ENCODE peak calls at places on chromosome 13, in four cellular contexts. M, H, Y and Z are unnamed samples.

GRCh38 chr13:19634129-19634740 is 776 bp downstream of the MPHOSPH8 start:
- DNase-seq in M (peak; percentile 32), Y (peak; percentile 18), H (no peak), Z (no peak)

GRCh38 chr13:35470671-35471465 is 5.6 kb downstream of the MAB21L1 start:
- DNase-seq in Y (no peak), H (no peak), M (no peak), Z (peak; percentile 70)

GRCh38 chr13:33205804-33206221 is 79.7 kb downstream of the STARD13 start:
- DNase-seq in H (no peak), Y (no peak), M (no peak), Z (no peak)

GRCh38 chr13:110404321-110404720 is 97.2 kb downstream of the COL4A2 start:
- DNase-seq in M (no peak), H (no peak), Y (no peak), Z (no peak)

GRCh38 chr13:113598481-113598880 is 13.9 kb downstream of the TFDP1 start:
- DNase-seq in Y (no peak), H (no peak), M (no peak), Z (peak; percentile 58)

GRCh38 chr13:113023217-113023597 is 54.2 kb downstream of the MCF2L start:
- DNase-seq in H (no peak), Y (peak; percentile 44), M (no peak), Z (no peak)

GRCh38 chr13:77055158-77055557 is 28.2 kb upstream of the FBXL3 start:
- DNase-seq in M (peak; percentile 49), H (no peak), Y (no peak), Z (no peak)

GRCh38 chr13:114131581-114132418 is 623 bp downstream of the RASA3 start:
- DNase-seq in Y (no peak), H (no peak), M (no peak), Z (peak; percentile 87)

GRCh38 chr13:91017669-91018053 is 329.8 kb upstream of the MIR17HG start:
- DNase-seq in Y (no peak), H (no peak), M (no peak), Z (no peak)

GRCh38 chr13:35979378-35979911 is 151.7 kb downstream of the DCLK1 start:
- DNase-seq in Y (no peak), H (peak; percentile 95), M (no peak), Z (no peak)

GRCh38 chr13:42878721-42879120 is 97.3 kb downstream of the FAM216B start:
- DNase-seq in Y (no peak), H (no peak), M (no peak), Z (no peak)

DNA sequence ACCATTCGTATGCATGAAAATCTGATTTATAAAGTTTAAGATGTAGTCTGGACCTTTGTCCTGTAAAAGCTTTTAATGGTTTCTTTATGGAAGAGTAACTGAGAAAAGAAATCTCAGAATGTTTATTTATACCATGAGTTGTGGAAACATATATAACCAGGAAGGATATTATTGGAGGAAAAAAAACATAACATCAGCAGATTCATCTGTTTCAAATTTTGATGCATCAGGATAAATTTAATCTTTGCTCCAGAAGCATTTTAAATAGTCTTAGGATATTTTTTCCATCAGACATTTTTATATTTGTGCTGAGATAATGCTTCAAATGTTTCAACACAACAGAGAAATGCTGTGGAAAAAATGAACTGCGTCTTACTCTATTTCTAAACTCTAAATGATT is 31.2 kb upstream of the CSNK1A1L start:
- DNase-seq in H (no peak), M (no peak), Y (no peak), Z (no peak)
- H3K4me1 ChIP-seq in H (peaks cover 7% of the 10 kb centered on the region), M (no peaks in the 10 kb centered on the region), Y (no peaks in the 10 kb centered on the region), Z (no peaks in the 10 kb centered on the region)

DNA sequence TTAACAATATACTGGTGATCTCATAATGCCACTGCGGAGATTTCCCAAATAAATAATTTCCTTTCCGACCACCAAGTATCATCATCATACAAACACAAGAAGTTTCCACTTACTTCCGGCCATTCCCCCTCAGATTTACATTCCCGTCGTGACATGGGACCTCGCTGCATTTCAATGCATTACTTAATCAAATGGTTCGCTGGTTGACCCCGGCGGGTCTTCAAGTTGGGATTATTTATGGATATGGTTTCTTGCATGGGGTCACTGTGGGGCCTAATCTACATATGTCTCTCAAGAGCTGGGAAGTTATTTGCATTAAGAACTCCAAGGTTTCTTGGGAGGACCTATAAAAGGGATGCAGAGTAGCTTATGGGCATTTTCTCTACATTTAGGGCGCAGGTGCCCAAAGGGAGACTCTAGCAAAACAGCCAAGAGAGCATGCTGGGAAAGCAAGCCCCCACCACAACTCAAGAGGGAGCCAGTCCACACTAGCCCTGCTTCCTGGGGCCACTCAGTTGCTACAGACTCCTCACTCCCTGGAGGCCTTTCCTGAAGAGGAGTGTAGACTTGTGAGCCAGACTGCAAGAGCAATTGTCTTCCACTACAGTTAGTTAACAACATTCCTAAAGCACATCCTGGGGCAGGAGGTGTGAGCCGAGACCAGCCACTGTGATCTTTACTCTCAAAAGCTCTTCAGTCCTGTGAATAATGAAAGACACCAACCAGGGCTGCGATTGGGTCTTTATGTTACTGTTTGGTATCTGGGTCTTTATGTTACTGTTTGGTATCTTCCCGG is 125.3 kb downstream of the KATNAL1 start:
- DNase-seq in H (no peak), Y (no peak), M (no peak), Z (no peak)
- TF ChIP-seq POLR2AphosphoS5 in H (no peak), Y (no peak), M (no peak), Z (no peak)

GRCh38 chr13:34412817-34413365 is 529.2 kb upstream of the NBEA start:
- DNase-seq in M (no peak), Y (no peak), H (no peak), Z (no peak)

GRCh38 chr13:34414616-34415015 is 527.5 kb upstream of the NBEA start:
- DNase-seq in Y (no peak), H (no peak), M (no peak), Z (no peak)

GRCh38 chr13:34419025-34419424 is 523.0 kb upstream of the NBEA start:
- DNase-seq in H (no peak), M (no peak), Y (no peak), Z (no peak)

GRCh38 chr13:34413538-34414210 is 528.4 kb upstream of the NBEA start:
- DNase-seq in Y (no peak), M (no peak), H (no peak), Z (no peak)

DNA sequence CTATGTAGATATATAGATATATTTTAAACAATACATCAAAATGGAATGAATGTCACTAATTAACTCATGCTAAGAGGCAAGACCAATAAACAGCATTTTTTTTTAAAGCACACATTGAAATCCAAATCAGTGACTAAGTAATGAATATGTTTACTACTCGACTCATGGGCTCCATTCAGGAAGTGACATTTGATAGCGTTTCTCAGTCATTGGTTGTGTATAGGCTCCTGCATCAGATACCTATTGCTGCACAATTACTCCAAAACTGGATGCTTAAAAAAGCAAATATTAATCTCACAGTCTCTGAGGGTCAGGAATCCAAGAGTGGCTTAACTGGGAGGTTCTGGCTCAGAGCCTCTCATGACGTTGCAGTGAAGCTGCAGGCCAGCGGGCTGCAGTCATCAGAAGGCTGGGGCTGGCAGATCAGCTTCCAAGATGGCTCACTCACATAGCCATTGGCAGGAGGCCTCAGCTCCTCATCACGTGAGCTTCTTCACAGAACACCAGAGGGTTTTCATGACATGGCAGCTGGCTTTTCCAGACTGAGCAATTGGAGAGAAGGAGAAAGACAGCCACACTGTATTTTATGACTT is 525.1 kb upstream of the NBEA start:
- DNase-seq in Y (no peak), M (no peak), H (no peak), Z (no peak)
- H3K27ac ChIP-seq in Y (no peak overlapping the region), M (no peak overlapping the region), H (no peak overlapping the region), Z (no peak overlapping the region)

GRCh38 chr13:21014139-21014665 is 47.2 kb downstream of the LATS2 start:
- DNase-seq in M (no peak), H (no peak), Y (no peak), Z (no peak)
- H3K4me1 ChIP-seq in M (peaks cover 33% of the 10 kb centered on the region), H (peaks cover 67% of the 10 kb centered on the region), Y (peaks cover 83% of the 10 kb centered on the region), Z (peaks cover 89% of the 10 kb centered on the region)

DNA sequence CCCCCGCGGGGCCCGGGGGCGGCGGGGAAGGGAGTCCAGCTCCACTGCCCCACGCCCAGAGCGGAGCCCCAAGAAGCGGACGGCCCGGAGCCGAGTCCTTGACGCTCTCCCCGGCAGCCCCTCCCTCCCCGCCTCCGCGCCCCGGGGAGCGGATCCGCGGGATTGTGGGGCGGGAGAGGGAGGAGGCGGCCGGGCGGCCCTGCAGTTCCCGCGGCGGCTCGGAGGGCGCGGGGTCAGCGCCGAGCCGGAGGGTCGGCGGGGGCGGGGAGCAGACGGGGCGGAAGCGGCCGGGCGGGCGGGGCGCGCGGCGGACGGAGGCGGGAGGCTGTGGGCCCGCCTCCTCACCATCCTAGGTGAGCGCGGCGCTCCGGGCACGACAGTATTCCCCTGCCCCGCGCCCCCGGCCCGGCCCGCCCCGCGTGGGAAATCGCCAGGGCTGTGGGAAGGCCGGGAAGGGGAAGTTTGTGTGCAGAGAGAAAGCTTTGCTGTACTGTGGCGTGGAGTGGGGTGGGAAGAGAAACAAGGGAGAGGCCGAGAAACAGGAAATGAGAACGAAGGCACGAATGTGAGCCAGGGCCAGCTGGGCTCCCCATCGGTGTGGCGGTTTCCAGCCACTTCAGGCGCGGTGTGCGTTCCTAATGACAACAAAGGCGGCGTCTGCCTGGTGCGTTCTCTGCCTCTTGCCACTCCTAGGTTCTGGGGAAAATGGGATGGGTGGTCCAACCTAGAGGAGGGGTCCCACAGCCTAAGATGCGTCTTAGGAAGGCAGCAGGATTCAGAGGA is 1.3 kb upstream of the KLF12 start:
- DNase-seq in H (no peak), Y (no peak), M (peak; percentile 35), Z (peak; percentile 92)
- TF ChIP-seq POLR2AphosphoS5 in H (peak; percentile 69), Y (no peak), M (no peak), Z (peak; percentile 77)

GRCh38 chr13:80337011-80337688 is 3.8 kb downstream of the SPRY2 start:
- DNase-seq in H (no peak), M (peak; percentile 19), Y (no peak), Z (no peak)
- H3K27ac ChIP-seq in H (peak overlapping the region; percentile 57), M (peak overlapping the region; percentile 94), Y (no peak overlapping the region), Z (peak overlapping the region; percentile 91)